ENCODE peak calls at places on chromosomes 16 and 17, in six cellular contexts. O is A172; R is osteocyte; D is caudate nucleus; M is iPS-NIHi11; C is activated CD4-positive, alpha-beta T cell treated with anti-CD3 and anti-CD28 coated beads for 1 hour. W is an unnamed sample.

GRCh38 chr16:83963277-83964119 is 4.5 kb upstream of the NECAB2 start:
- DNase-seq in O (no peak), R (no peak), D (no peak), M (no peak), C (no peak), W (no peak)

GRCh38 chr16:54742436-54742835 is 188.2 kb upstream of the IRX5 start:
- DNase-seq in O (no peak), R (no peak), D (no peak), M (no peak), C (no peak), W (no peak)

GRCh38 chr17:76279742-76280287 is 14.7 kb downstream of the UBALD2 start:
- DNase-seq in O (no peak), R (no peak), D (no peak), M (no peak), C (no peak), W (no peak)

GRCh38 chr17:81481011-81481799 is 31.4 kb downstream of the ACTG1 start:
- DNase-seq in O (no peak), R (no peak), D (peak), M (peak), C (peak), W (peak)

GRCh38 chr16:68311316-68311620 is 449 bp downstream of the PRMT7 start:
- DNase-seq in O (peak), R (no peak), D (no peak), M (no peak), C (no peak), W (no peak)

GRCh38 chr16:23408242-23409201 is 44.5 kb downstream of the COG7 start:
- DNase-seq in O (peak), R (no peak), D (no peak), M (peak), C (no peak), W (peak)

GRCh38 chr16:75238853-75239371 is 12.5 kb downstream of the BCAR1 start:
- DNase-seq in O (peak), R (no peak), D (no peak), M (no peak), C (no peak), W (no peak)

GRCh38 chr17:263773-264172 is 82.3 kb upstream of the DOC2B start:
- DNase-seq in O (no peak), R (peak), D (no peak), M (no peak), C (no peak), W (no peak)

GRCh38 chr16:86396918-86397317 is 113.4 kb upstream of the FOXF1 start:
- DNase-seq in O (peak), R (no peak), D (no peak), M (no peak), C (no peak), W (no peak)

GRCh38 chr17:9937164-9937835 is 32.2 kb upstream of the RCVRN start:
- DNase-seq in O (no peak), R (no peak), D (no peak), M (no peak), C (no peak), W (no peak)

GRCh38 chr17:11608396-11608795 is 10.1 kb downstream of the DNAH9 start:
- DNase-seq in O (no peak), R (no peak), D (no peak), M (no peak), C (no peak), W (no peak)

GRCh38 chr17:74780443-74781238 is 4.5 kb upstream of the NAT9 start:
- DNase-seq in O (peak), R (no peak), D (no peak), M (peak), C (no peak), W (peak)

GRCh38 chr17:72151565-72152391 is 31.0 kb downstream of the SOX9 start:
- DNase-seq in O (peak), R (no peak), D (peak), M (peak), C (no peak), W (peak)

GRCh38 chr16:71540-72341 is 690 bp downstream of the RHBDF1 start:
- DNase-seq in O (peak), R (no peak), D (no peak), M (peak), C (no peak), W (peak)

GRCh38 chr16:11060856-11061255 is 116.5 kb downstream of the CLEC16A start:
- DNase-seq in O (no peak), R (no peak), D (no peak), M (no peak), C (no peak), W (no peak)

GRCh38 chr16:87536795-87537142 is 43.9 kb upstream of the ZCCHC14 start:
- DNase-seq in O (no peak), R (no peak), D (no peak), M (no peak), C (no peak), W (no peak)

GRCh38 chr16:20385844-20386832 is 18.4 kb downstream of the PDILT start:
- DNase-seq in O (peak), R (no peak), D (peak), M (peak), C (peak), W (peak)

GRCh38 chr17:79681101-79681621 is 49.6 kb upstream of the ENPP7 start:
- DNase-seq in O (no peak), R (no peak), D (no peak), M (no peak), C (no peak), W (no peak)